ENCODE peak calls at places on chromosomes 1 and 21, in nine cellular contexts. S is psoas muscle, A is cardiac fibroblast, M is uterus, O is heart right ventricle, E is fibroblast of pulmonary artery, V is left ventricle myocardium inferior, Q is breast epithelium, N is heart left ventricle. X is an unnamed sample.

GRCh38 chr1:3674100-3675094 is 22.1 kb downstream of the TP73 start:
- DNase-seq in N (peak), O (peak), E (no peak), S (peak), V (no peak), A (no peak), M (no peak), Q (no peak), X (no peak)

GRCh38 chr21:42056996-42057689 is 14.0 kb upstream of the UMODL1 start:
- DNase-seq in A (peak), S (peak), M (no peak), E (peak), V (no peak), O (no peak), N (no peak), Q (peak), X (peak)

GRCh38 chr1:109906160-109906838 is 4.3 kb upstream of the CSF1 start:
- DNase-seq in O (no peak), M (no peak), A (no peak), N (no peak), E (no peak), V (no peak), Q (no peak), S (no peak), X (no peak)

GRCh38 chr1:205538211-205538840 is 33.9 kb downstream of the CDK18 start:
- DNase-seq in A (peak), N (no peak), Q (no peak), V (no peak), E (peak), O (no peak), S (no peak), M (peak), X (peak)

GRCh38 chr1:56453016-56453721 is 126.2 kb downstream of the PLPP3 start:
- DNase-seq in O (no peak), V (peak), N (peak), M (peak), S (no peak), Q (no peak), E (no peak), A (no peak), X (no peak)

GRCh38 chr21:36113647-36114428 is 21.0 kb upstream of the CBR3 start:
- DNase-seq in M (no peak), Q (peak), V (no peak), E (no peak), O (no peak), N (no peak), A (no peak), S (no peak), X (no peak)

GRCh38 chr21:28737671-28738279 is 254.9 kb downstream of the LTN1 start:
- DNase-seq in Q (no peak), E (peak), A (peak), O (no peak), V (no peak), M (no peak), N (peak), S (no peak), X (no peak)

GRCh38 chr21:45412909-45413581 is 8.1 kb downstream of the COL18A1 start:
- DNase-seq in V (peak), Q (no peak), E (no peak), O (no peak), N (peak), S (peak), A (no peak), M (no peak), X (no peak)

GRCh38 chr1:27398405-27399149 is 6.2 kb downstream of the GPR3 start:
- DNase-seq in A (no peak), Q (no peak), O (no peak), M (no peak), V (no peak), E (no peak), S (no peak), N (no peak), X (no peak)

GRCh38 chr1:92975551-92976232 is 14.4 kb upstream of the DIPK1A start:
- DNase-seq in Q (no peak), M (no peak), N (peak), E (no peak), A (no peak), V (peak), O (no peak), S (no peak), X (no peak)

GRCh38 chr1:236419502-236419901 is 25.4 kb downstream of the EDARADD start:
- DNase-seq in V (no peak), O (no peak), M (no peak), E (no peak), N (no peak), S (no peak), A (no peak), Q (no peak), X (no peak)

GRCh38 chr21:28396421-28396820 is 596.3 kb downstream of the LTN1 start:
- DNase-seq in E (no peak), O (no peak), S (no peak), N (no peak), Q (no peak), M (no peak), A (no peak), V (no peak), X (no peak)

GRCh38 chr1:236685917-236686814 is at the start of gene ACTN2:
- DNase-seq in N (peak), V (peak), O (peak), A (no peak), Q (no peak), E (peak), S (peak), M (peak), X (no peak)

GRCh38 chr21:27291006-27291405 is 324.1 kb upstream of the ADAMTS5 start:
- DNase-seq in M (no peak), O (no peak), N (no peak), V (no peak), S (no peak), Q (no peak), E (no peak), A (peak), X (no peak)

GRCh38 chr1:30444850-30445249 is 278.5 kb downstream of the MATN1 start:
- DNase-seq in V (no peak), Q (no peak), M (no peak), O (no peak), N (no peak), E (no peak), A (no peak), S (no peak), X (no peak)

GRCh38 chr1:61058477-61059245 is 23.7 kb upstream of the NFIA start:
- DNase-seq in V (no peak), O (no peak), M (no peak), N (no peak), A (peak), Q (no peak), S (no peak), E (peak), X (peak)

GRCh38 chr1:201544710-201545109 is 5.8 kb downstream of the NAV1 start:
- DNase-seq in S (no peak), A (no peak), Q (no peak), O (no peak), V (no peak), E (no peak), N (no peak), M (no peak), X (no peak)

GRCh38 chr1:90220496-90220895 is 225.6 kb downstream of the ZNF326 start:
- DNase-seq in N (no peak), Q (no peak), M (no peak), V (no peak), O (no peak), E (no peak), A (no peak), S (no peak), X (no peak)

GRCh38 chr1:29237906-29238600 is 1.7 kb downstream of the PTPRU start:
- DNase-seq in O (peak), Q (peak), S (peak), M (peak), V (peak), N (peak), A (peak), E (peak), X (no peak)

GRCh38 chr1:16158993-16159831 is 3.3 kb upstream of the EPHA2 start:
- DNase-seq in A (no peak), S (no peak), V (no peak), O (no peak), M (no peak), N (no peak), E (no peak), Q (no peak), X (no peak)

GRCh38 chr1:200337831-200338230 is 72.0 kb downstream of the ZNF281 start:
- DNase-seq in S (no peak), M (no peak), Q (no peak), V (no peak), E (no peak), A (no peak), O (no peak), N (no peak), X (no peak)

GRCh38 chr1:173475564-173476196 is 1.5 kb upstream of the PRDX6 start:
- DNase-seq in O (no peak), A (peak), N (peak), V (no peak), E (peak), Q (no peak), S (no peak), M (no peak), X (peak)

GRCh38 chr1:178541829-178542553 is 29.1 kb downstream of the TEX35 start:
- DNase-seq in O (peak), A (no peak), V (no peak), N (peak), E (peak), M (peak), S (peak), Q (no peak), X (no peak)

GRCh38 chr1:7890853-7891252 is 38.0 kb upstream of the UTS2 start:
- DNase-seq in N (no peak), O (no peak), Q (no peak), E (no peak), M (no peak), A (no peak), S (no peak), V (no peak), X (no peak)

GRCh38 chr1:7896994-7897393 is 43.6 kb downstream of the TNFRSF9 start:
- DNase-seq in A (no peak), O (no peak), V (no peak), Q (no peak), N (no peak), M (no peak), S (no peak), E (no peak), X (no peak)

GRCh38 chr1:7891804-7892203 is 38.9 kb upstream of the UTS2 start:
- DNase-seq in O (no peak), A (no peak), M (no peak), N (no peak), E (no peak), S (no peak), V (no peak), Q (no peak), X (no peak)

GRCh38 chr1:7888248-7889010 is 35.6 kb upstream of the UTS2 start:
- DNase-seq in S (no peak), M (no peak), Q (no peak), E (peak), N (no peak), O (no peak), A (peak), V (no peak), X (peak)

DNA sequence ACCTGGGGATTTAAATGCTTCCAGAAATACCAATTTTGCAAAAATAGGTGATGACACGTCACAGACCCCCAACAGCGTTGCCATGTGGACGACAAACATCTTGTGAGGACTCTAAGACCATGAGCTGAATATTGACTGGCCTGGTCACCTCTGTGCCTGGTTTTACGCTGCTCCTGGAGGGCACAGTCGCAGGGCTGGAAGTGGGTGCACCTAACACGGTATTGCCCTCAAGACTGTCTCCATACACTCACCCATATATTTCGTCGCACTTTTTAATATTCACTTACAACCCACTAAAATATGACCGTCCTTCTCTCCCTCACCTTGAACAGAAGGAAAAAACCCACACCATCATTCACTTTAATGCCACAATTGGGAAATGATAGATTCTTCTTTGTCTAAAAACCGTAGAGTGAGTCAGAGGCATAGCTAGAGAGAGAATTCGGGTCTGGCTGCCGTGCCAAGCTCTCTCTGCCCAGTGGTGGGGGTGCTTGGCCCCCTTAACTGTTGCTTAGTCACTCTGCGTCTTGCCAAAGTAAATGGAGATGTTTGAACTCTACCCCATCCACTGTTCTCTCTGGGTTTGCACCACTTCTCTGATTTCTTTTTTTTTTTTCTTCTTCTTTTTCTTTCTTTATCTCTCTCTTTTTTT is 40.8 kb upstream of the UTS2 start:
- DNase-seq in N (no peak), M (no peak), S (peak), Q (no peak), A (peak), O (no peak), E (peak), V (no peak), X (peak)
- H3K4me3 ChIP-seq in N (no peak), M (no peak), S (no peak), Q (no peak), A (no peak), O (no peak), E (no peak), V (no peak), X (no peak)

GRCh38 chr1:156846643-156847042 is 12.3 kb downstream of the INSRR start:
- DNase-seq in E (no peak), Q (no peak), M (no peak), S (no peak), N (no peak), A (no peak), V (no peak), O (no peak), X (no peak)
- TF ChIP-seq CTCF in E (no peak), Q (no peak), M (no peak), S (no peak), N (no peak), A (no peak), V (no peak), O (no peak), X (no peak)

DNA sequence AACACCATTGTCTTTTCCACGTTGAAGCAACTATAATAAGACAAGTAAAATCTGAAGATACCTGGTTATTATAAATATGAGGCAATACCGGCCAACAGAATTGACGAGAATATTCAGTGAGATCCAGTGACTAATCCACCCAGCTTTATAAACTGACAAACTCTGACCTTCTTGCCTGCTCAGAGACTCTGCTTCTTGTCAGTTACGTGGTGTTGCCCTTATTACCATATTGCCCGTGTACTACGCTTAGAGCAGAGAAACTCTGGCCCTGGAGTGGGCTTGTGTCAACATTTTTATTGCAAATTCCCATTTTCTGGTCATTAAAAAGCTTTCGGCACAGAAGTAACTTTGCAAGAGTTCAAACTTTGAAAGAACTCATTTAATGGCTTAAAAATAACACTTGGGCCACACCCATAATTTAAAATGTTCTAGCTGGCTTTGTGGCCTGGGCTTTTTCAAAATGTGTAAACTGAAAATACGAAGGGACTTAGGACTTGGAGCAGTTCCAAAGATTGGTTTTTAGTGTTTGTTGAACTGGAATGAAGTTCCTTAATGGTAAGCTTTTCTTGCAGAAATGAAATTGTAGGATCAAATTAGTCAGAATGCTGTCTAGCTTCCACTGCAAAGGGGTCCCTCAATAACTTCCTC is 266.2 kb downstream of the LMO4 start:
- DNase-seq in Q (no peak), A (peak), N (no peak), O (no peak), S (no peak), M (no peak), E (no peak), V (no peak), X (no peak)
- H3K4me3 ChIP-seq in Q (no peak), A (no peak), N (no peak), O (no peak), S (no peak), M (no peak), E (no peak), V (no peak), X (no peak)

DNA sequence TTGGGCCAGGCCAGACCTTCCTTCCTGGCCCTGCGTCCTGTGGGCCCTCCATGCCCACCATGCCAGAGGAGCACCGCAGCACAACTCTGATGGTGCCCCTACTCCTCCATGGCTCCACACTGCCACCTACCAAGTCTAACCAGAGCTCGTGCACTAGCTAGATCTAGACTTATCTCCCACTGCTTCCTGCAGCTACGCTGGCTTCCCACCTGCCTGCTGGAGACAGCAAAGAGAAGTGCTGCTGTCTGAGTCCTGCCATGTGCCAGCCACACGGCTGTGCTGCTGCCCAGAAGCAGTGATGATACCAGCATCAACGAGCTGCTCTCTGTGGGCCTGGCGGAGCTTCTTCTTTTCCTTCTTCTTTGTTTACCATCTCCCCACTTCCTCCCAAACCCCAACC is 4.5 kb downstream of the GUCA2B start:
- DNase-seq in O (no peak), A (no peak), M (no peak), V (no peak), N (no peak), E (no peak), Q (no peak), S (no peak), X (no peak)
- TF ChIP-seq CTCF in O (no peak), A (no peak), M (no peak), V (no peak), N (no peak), E (no peak), Q (no peak), S (no peak), X (peak)

GRCh38 chr1:168345939-168346338 is 65.3 kb downstream of the TBX19 start:
- DNase-seq in Q (no peak), A (no peak), N (no peak), E (no peak), S (no peak), O (no peak), V (no peak), M (no peak), X (no peak)

GRCh38 chr1:168343566-168343965 is 62.9 kb downstream of the TBX19 start:
- DNase-seq in M (no peak), V (no peak), A (no peak), E (no peak), O (no peak), N (no peak), Q (no peak), S (no peak), X (no peak)

GRCh38 chr1:168342572-168343280 is 62.0 kb downstream of the TBX19 start:
- DNase-seq in E (peak), M (peak), Q (peak), O (peak), N (peak), S (peak), V (peak), A (peak), X (peak)

GRCh38 chr1:168347630-168348029 is 67.0 kb downstream of the TBX19 start:
- DNase-seq in E (no peak), O (no peak), A (no peak), V (no peak), M (no peak), S (no peak), N (no peak), Q (no peak), X (no peak)

GRCh38 chr1:168348146-168348709 is 67.6 kb downstream of the TBX19 start:
- DNase-seq in Q (no peak), A (peak), M (no peak), E (no peak), N (no peak), S (no peak), V (no peak), O (no peak), X (peak)
- H3K4me3 ChIP-seq in Q (peak), A (no peak), M (no peak), E (no peak), N (peak), S (peak), V (peak), O (peak), X (peak)

GRCh38 chr1:44926311-44926781 is 60.0 kb downstream of the EIF2B3 start:
- DNase-seq in V (no peak), E (no peak), N (no peak), Q (no peak), M (no peak), A (peak), S (no peak), O (no peak), X (peak)

GRCh38 chr1:44929556-44929955 is 56.8 kb downstream of the EIF2B3 start:
- DNase-seq in A (peak), M (no peak), Q (no peak), V (no peak), E (no peak), S (no peak), N (no peak), O (no peak), X (peak)

GRCh38 chr1:44919387-44919786 is 67.0 kb downstream of the EIF2B3 start:
- DNase-seq in S (no peak), E (no peak), Q (no peak), V (no peak), M (no peak), A (no peak), N (no peak), O (no peak), X (peak)

GRCh38 chr1:44924835-44925464 is 61.4 kb downstream of the EIF2B3 start:
- DNase-seq in M (no peak), V (no peak), N (no peak), S (no peak), Q (no peak), O (no peak), E (peak), A (peak), X (peak)
- TF ChIP-seq CTCF in M (no peak), V (peak), N (no peak), S (peak), Q (no peak), O (peak), E (peak), A (peak), X (peak)

X was measured in fibroblast of mammary gland.